ENCODE peak calls at places on chromosomes 2 and 18, in seven cellular contexts. P is AML-193, T is NCI-H345, L is sciatic nerve, X is left lung, K is GM10248, H is brain pericyte. Y is an unnamed sample.

GRCh38 chr2:74253937-74254336 is 55.5 kb downstream of the MTHFD2 start:
- DNase-seq in P (no peak), T (no peak), L (no peak), X (no peak), K (no peak), H (no peak), Y (no peak)

GRCh38 chr2:44139741-44140140 is 28.9 kb upstream of the PPM1B start:
- DNase-seq in P (no peak), T (no peak), L (no peak), X (no peak), K (no peak), H (no peak), Y (no peak)

GRCh38 chr18:9516437-9517064 is 41.2 kb downstream of the RALBP1 start:
- DNase-seq in P (peak), T (peak), L (no peak), X (no peak), K (peak), H (peak), Y (peak)

GRCh38 chr2:185466915-185467314 is 271.7 kb upstream of the FSIP2 start:
- DNase-seq in P (no peak), T (no peak), L (no peak), X (no peak), K (no peak), H (no peak), Y (no peak)

GRCh38 chr18:32177530-32177929 is 12.3 kb upstream of the MEP1B start:
- DNase-seq in P (no peak), T (peak), L (no peak), X (no peak), K (no peak), H (no peak), Y (no peak)

GRCh38 chr2:2708575-2708974 is 377.5 kb upstream of the MYT1L start:
- DNase-seq in P (no peak), T (peak), L (no peak), X (no peak), K (no peak), H (no peak), Y (no peak)

GRCh38 chr2:98498703-98499445 is 54.2 kb downstream of the INPP4A start:
- DNase-seq in P (no peak), T (no peak), L (no peak), X (no peak), K (no peak), H (no peak), Y (no peak)

GRCh38 chr2:181077128-181077709 is 96.8 kb downstream of the UBE2E3 start:
- DNase-seq in P (peak), T (peak), L (no peak), X (no peak), K (peak), H (no peak), Y (peak)

GRCh38 chr2:77521931-77522470 is at the start of gene LRRTM4:
- DNase-seq in P (no peak), T (peak), L (no peak), X (no peak), K (no peak), H (no peak), Y (no peak)

GRCh38 chr2:236875906-236876505 is 209.7 kb upstream of the COPS8 start:
- DNase-seq in P (no peak), T (no peak), L (no peak), X (no peak), K (no peak), H (no peak), Y (no peak)

GRCh38 chr2:66581461-66582363 is 146.8 kb downstream of the MEIS1 start:
- DNase-seq in P (no peak), T (no peak), L (no peak), X (peak), K (peak), H (no peak), Y (no peak)

GRCh38 chr2:54042908-54043620 is 72.3 kb upstream of the PSME4 start:
- DNase-seq in P (no peak), T (no peak), L (no peak), X (no peak), K (no peak), H (no peak), Y (no peak)